ENCODE peak calls at places on chromosomes 11 and 22, in seven cellular contexts. S is NB4, M is endothelial cell, J is AG09309, U is fibroblast of lung, X is GM12864, R is body of pancreas. F is an unnamed sample.

GRCh38 chr22:50714631-50715179 is 23.3 kb upstream of the ACR start:
- DNase-seq in S (no peak), M (no peak), J (no peak), U (no peak), X (no peak), R (no peak), F (no peak)

GRCh38 chr11:66321606-66322005 is 4.8 kb upstream of the CD248 start:
- DNase-seq in S (no peak), M (no peak), J (no peak), U (no peak), X (no peak), R (no peak), F (no peak)

GRCh38 chr11:20497124-20497792 is 102.2 kb upstream of the SLC6A5 start:
- DNase-seq in S (no peak), M (no peak), J (no peak), U (no peak), X (no peak), R (no peak), F (no peak)

GRCh38 chr11:16770016-16770415 is 31.6 kb downstream of the C11orf58 start:
- DNase-seq in S (no peak), M (no peak), J (no peak), U (no peak), X (no peak), R (no peak), F (no peak)

GRCh38 chr11:69842746-69843528 is 23.7 kb upstream of the FGF3 start:
- DNase-seq in S (no peak), M (no peak), J (no peak), U (no peak), X (no peak), R (no peak), F (no peak)

GRCh38 chr11:27535103-27535502 is 28.5 kb upstream of the LIN7C start:
- DNase-seq in S (no peak), M (no peak), J (no peak), U (no peak), X (no peak), R (no peak), F (no peak)

GRCh38 chr11:84854498-84854880 is 772.7 kb downstream of the DLG2 start:
- DNase-seq in S (no peak), M (no peak), J (no peak), U (no peak), X (no peak), R (no peak), F (no peak)

GRCh38 chr11:61173456-61173855 is 12.2 kb upstream of the VPS37C start:
- DNase-seq in S (peak; percentile 56), M (no peak), J (no peak), U (no peak), X (no peak), R (peak; percentile 45), F (peak; percentile 36)

GRCh38 chr11:111307472-111308108 is 9.2 kb downstream of the POU2AF3 start:
- DNase-seq in S (no peak), M (no peak), J (no peak), U (no peak), X (no peak), R (no peak), F (no peak)

GRCh38 chr11:104899226-104899625 is 966 bp upstream of the CASP12 start:
- DNase-seq in S (no peak), M (no peak), J (no peak), U (no peak), X (no peak), R (no peak), F (no peak)

GRCh38 chr11:10301656-10302293 is 3.1 kb upstream of the ADM start:
- DNase-seq in S (no peak), M (no peak), J (no peak), U (peak; percentile 95), X (no peak), R (no peak), F (no peak)

GRCh38 chr11:118602331-118602730 is 5.1 kb upstream of the PHLDB1 start:
- DNase-seq in S (no peak), M (no peak), J (no peak), U (peak; percentile 79), X (no peak), R (no peak), F (no peak)

DNA sequence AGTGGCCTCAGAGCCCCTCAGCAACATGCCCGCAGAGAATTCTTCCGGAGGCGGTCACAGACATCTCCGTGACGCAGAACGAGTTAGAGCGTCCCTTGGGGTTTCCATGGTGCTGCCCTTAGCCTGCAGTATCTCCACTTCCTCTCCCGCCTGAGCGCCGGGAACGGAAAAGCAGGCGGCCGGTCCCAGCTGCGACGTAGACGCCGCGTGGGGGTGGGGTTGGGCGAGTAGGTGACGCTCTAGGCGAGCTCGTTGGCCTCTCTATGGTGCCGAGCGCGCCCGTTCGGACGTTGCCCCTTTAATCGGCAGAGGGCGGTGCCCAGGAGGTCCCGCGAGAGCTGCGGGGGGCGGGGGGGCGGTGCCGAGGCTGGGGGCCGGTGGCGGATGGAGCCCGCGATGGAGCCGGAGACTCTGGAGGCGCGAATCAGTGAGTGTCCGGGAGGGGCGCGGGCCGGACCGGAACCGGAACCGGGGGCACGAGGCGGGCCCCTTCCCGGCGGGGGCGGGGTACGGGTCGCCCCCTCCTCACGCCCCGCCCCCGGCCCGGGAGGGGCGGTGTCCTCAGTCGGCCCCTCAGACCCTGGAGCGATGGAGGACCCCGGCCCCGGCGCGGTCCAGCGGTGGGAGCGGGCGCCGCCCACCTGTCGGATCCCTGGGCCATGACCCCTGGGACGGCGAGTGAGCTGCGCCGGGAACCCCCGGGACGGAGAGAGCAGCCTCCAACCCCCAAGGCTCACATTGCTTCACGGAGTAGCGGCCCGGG is at the start of gene GGA1:
- DNase-seq in S (peak; percentile 98), M (peak; percentile 94), J (peak; percentile 86), U (peak; percentile 98), X (peak; percentile 96), R (peak; percentile 96), F (peak; percentile 95)
- TF ChIP-seq CTCF in S (no peak), M (peak; percentile 11), J (no peak), U (no peak), X (no peak), R (no peak), F (no peak)

DNA sequence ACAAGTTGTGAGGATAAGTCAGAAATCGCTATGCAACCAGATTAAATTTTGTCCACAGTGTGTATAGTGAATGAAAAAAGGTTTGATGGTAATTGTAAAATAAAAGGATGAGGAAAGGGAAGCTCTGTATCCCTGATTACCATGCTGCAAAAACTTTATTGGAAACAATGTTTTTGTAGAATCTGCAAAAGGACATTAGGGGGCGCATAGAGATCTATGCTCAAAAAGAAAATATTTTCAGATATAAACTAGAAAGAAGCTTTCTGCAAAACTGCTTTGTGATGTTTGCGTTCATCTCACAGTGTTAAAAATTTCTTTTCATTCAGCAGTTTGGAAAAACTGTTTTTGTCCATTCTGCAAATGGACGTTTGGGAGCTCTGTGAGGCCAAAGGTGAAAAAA is 390.5 kb downstream of the OR4C45 start:
- DNase-seq in S (no peak), M (no peak), J (no peak), U (no peak), X (no peak), R (no peak), F (no peak)
- TF ChIP-seq CTCF in S (no peak), M (no peak), J (no peak), U (no peak), X (no peak), R (no peak), F (no peak)

DNA sequence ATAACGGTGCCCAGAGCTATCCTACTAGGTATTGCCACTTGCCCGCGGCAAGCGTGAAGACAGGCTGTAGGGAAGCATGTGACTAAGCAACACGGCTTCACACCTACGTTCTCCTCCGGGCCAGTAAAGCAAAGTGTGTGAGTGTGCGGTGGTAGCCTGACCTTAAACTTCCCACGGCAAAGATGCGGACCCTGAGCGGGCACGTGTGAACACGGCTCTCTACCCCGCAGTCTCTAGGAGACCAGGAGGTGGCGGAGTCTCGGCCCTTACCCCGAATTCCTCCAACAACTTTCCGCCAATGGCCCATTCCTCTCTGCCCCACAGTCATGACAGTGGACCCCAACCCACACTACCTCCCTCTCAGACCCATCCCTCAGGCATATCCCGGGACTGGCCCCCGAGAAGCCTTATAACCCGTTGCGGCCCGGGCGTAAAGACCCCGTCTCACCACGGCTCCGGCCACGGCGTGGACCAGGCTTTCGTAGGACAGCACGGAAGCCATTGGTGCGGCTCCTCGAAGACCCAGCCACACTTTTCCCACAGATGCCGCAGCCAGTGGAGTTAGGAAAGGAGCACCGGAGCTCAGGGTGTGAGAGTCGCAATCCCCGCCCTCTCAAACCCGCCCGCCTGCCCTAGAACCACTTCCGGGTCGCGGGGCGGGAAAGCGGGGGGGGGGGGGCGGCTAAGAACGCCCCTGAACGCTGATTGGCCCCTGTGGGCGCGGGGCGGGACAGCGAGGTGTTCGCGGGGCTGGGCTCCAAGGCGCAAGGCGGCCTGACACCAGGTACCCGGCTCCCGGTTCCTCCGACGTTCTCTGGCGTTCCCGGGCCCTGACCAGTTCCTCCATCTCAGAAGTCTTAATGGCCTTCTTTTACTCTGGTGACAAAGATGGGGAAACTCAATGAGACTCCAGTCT is at the start of gene SLC25A17:
- DNase-seq in S (peak; percentile 91), M (peak; percentile 81), J (no peak), U (peak; percentile 77), X (peak; percentile 52), R (peak; percentile 91), F (peak; percentile 91)
- TF ChIP-seq CTCF in S (peak; percentile 15), M (no peak), J (peak; percentile 47), U (peak; percentile 47), X (peak; percentile 51), R (peak; percentile 26), F (peak; percentile 30)

GRCh38 chr11:1919428-1920127 is at the start of gene TNNT3:
- DNase-seq in S (no peak), M (no peak), J (no peak), U (no peak), X (no peak), R (no peak), F (no peak)

GRCh38 chr11:1917523-1918435 is 1.7 kb upstream of the TNNT3 start:
- DNase-seq in S (no peak), M (no peak), J (no peak), U (no peak), X (no peak), R (no peak), F (no peak)

GRCh38 chr11:1920128-1920908 is 815 bp downstream of the TNNT3 start:
- DNase-seq in S (no peak), M (no peak), J (no peak), U (no peak), X (no peak), R (no peak), F (no peak)

GRCh38 chr11:1916986-1917522 is 2.4 kb upstream of the TNNT3 start:
- DNase-seq in S (peak; percentile 25), M (no peak), J (no peak), U (no peak), X (no peak), R (no peak), F (no peak)

DNA sequence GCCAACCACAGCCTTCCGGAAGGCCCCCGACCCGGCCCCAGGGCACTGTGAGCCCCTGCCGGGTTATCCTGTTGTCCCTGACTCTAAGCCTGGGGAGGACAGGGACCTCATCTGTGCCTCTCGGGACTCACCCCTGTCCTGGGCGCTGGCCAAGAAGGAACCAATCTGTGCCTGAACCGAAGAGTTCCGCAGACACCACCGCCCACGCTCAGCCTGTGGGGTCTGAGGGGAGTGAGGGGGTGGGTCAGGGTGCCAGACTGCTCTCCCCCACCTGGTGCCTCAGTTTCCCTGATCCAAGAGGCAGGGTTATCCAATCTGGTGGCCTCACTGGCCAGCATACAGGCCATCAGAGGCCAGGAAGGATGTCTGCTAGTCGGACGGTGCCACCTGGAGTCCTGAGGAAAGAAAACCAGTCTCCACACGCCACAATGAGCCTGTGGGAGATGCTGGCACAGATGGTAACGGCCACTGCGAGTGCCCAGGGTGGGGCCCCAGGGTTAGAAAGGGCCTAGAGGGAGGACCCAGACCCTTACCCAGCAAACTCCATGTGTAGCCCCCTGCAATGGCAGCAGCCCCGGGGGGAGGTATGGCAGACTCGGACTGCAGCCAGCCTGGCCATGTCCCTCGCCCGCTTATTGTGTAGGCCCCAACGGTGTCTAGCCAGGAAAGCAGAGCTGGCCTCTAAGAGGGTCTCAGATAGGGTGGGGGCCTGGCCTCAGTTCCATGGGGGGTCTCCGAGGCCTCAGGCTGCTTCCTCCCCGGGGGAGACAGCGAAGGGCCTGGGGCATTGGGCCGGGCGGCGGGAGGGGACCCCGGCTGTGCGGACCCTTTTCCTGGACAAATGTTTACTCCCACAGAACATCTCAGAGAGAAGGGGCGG is 827 bp upstream of the TNNT3 start:
- DNase-seq in S (no peak), M (no peak), J (no peak), U (no peak), X (no peak), R (no peak), F (no peak)
- TF ChIP-seq CTCF in S (no peak), M (no peak), J (peak; percentile 22), U (no peak), X (no peak), R (no peak), F (no peak)